ENCODE peak calls at places on chromosomes 16 and 17, in four cellular contexts. S is HepG2, G is SK-N-SH, E is K562. U is an unnamed sample.

GRCh38 chr17:9434502-9435113 is 141.0 kb downstream of the STX8 start:
- DNase-seq in S (no peak), G (no peak), E (no peak), U (no peak)

GRCh38 chr16:11310997-11311561 is 29.9 kb upstream of the PRM1 start:
- DNase-seq in G (no peak), E (no peak), S (no peak), U (no peak)

GRCh38 chr16:1221628-1222552 is 3.2 kb downstream of the TPSG1 start:
- DNase-seq in G (no peak), E (no peak), S (no peak), U (no peak)

GRCh38 chr16:97822-98221 is 19.8 kb downstream of the MPG start:
- DNase-seq in E (no peak), G (no peak), S (no peak), U (no peak)

GRCh38 chr16:1105888-1106620 is 10.0 kb upstream of the C1QTNF8 start:
- DNase-seq in G (peak), E (peak), S (peak), U (peak)

GRCh38 chr17:40071720-40072480 is 9.1 kb downstream of the THRA start:
- DNase-seq in G (peak), S (peak), E (no peak), U (no peak)

GRCh38 chr16:84811529-84811928 is 8.3 kb upstream of the CRISPLD2 start:
- DNase-seq in S (no peak), E (no peak), G (no peak), U (no peak)

GRCh38 chr17:47225911-47226688 is 17.0 kb downstream of the MYL4 start:
- DNase-seq in S (no peak), E (no peak), G (no peak), U (no peak)

GRCh38 chr17:73625975-73626706 is 18.1 kb downstream of the SDK2 start:
- DNase-seq in S (no peak), E (no peak), G (no peak), U (no peak)

GRCh38 chr16:48611329-48612137 is 1.6 kb upstream of the N4BP1 start:
- DNase-seq in S (peak), E (peak), G (no peak), U (peak)

DNA sequence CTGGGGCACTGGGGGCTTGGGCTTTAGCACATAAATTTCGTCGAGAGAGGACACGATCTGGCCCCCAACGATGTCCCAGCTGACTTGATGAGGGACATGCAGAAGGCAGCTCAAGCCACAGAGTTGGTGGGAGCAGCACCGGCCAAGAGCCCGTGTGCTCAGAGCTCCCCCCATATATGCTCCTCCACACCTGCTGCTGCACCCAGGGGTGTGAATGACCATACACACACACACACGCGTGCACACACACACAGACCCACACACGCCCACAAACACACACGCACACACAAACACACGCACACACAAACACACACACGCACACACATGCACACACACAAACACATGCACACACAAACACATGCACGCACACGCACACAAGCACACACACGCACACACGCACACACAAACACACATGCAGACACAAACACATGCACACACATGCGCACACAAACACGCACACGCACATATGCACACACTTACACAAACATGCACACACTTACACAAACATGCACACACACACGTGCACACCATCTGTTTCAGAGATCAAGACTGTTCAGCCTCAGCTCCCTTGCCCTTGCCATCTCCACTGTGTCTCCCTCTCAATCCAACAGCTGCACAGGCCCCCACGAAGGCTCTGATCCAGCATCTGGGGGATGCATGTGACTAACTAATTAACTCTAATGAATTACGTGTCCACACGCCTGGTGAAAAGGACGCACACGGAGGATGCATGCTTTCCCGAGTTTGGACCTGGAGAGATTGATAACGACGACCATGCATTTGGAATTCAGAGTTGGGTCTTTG is 85.6 kb upstream of the TNRC6C start:
- DNase-seq in G (peak), S (no peak), E (no peak), U (no peak)
- TF ChIP-seq FOXJ3 in G (peak), S (no peak), E (no peak), U (no peak)

GRCh38 chr16:46886764-46887523 is 2.8 kb downstream of the GPT2 start:
- DNase-seq in E (no peak), S (no peak), G (no peak), U (no peak)
- TF ChIP-seq FOXJ3 in E (no peak), S (no peak), G (no peak), U (no peak)

DNA sequence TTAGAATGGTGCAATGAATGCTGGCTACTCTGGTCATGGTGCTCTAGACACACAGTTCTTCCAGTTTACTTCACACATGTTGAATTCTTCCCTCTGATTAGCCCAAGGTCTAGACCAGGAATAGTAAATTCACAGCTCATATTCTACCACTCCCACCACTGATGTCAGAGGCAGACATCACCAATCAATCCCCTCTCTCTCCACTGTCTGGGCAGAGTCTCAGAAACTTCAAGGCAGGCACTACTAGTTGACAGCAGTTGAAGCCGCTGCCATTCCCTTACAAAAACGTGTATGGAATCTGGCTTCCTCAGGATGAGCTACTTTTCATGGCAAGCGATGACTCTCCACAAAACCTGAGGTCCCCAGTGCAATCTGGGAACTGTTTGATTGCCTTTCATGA is 89.8 kb downstream of the FOXL1 start:
- DNase-seq in E (peak), S (no peak), G (no peak), U (peak)
- TF ChIP-seq FOXJ3 in E (no peak), S (no peak), G (no peak), U (no peak)

DNA sequence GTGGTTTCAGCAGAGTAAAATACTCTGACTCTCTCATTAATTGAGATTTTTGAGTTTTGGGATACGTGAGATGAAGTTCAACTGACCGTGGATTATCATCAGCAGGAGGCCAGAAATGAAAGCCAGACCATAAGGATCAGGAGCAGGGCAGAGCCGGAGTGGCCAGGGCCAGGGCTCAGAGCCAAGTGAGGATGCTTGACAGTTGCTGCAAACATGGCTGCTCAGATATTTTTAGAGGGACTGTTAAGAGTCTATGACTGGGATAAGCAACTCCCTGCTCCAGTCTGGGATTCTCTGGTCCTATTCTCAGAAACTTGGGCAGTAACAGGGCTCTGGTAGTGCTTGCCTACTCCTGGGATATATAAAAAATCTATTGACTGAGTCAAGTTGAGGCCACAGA is 17.6 kb upstream of the CDH13 start:
- DNase-seq in S (no peak), G (no peak), E (no peak), U (no peak)
- TF ChIP-seq FOXJ3 in S (no peak), G (no peak), E (no peak), U (no peak)

GRCh38 chr17:1222321-1222720 is 42.5 kb upstream of the ABR start:
- DNase-seq in G (no peak), E (no peak), S (no peak), U (no peak)
- TF ChIP-seq FOXJ3 in G (no peak), E (no peak), S (no peak), U (no peak)

GRCh38 chr17:30296499-30297038 is 4.8 kb upstream of the BLMH start:
- DNase-seq in S (no peak), E (peak), G (no peak), U (no peak)

GRCh38 chr17:30292490-30292858 is 730 bp upstream of the BLMH start:
- DNase-seq in S (no peak), G (no peak), E (no peak), U (no peak)

GRCh38 chr17:30290077-30290476 is 1.7 kb downstream of the BLMH start:
- DNase-seq in E (peak), G (no peak), S (no peak), U (no peak)

GRCh38 chr17:30290696-30291570 is 811 bp downstream of the BLMH start:
- DNase-seq in G (peak), S (peak), E (peak), U (peak)

DNA sequence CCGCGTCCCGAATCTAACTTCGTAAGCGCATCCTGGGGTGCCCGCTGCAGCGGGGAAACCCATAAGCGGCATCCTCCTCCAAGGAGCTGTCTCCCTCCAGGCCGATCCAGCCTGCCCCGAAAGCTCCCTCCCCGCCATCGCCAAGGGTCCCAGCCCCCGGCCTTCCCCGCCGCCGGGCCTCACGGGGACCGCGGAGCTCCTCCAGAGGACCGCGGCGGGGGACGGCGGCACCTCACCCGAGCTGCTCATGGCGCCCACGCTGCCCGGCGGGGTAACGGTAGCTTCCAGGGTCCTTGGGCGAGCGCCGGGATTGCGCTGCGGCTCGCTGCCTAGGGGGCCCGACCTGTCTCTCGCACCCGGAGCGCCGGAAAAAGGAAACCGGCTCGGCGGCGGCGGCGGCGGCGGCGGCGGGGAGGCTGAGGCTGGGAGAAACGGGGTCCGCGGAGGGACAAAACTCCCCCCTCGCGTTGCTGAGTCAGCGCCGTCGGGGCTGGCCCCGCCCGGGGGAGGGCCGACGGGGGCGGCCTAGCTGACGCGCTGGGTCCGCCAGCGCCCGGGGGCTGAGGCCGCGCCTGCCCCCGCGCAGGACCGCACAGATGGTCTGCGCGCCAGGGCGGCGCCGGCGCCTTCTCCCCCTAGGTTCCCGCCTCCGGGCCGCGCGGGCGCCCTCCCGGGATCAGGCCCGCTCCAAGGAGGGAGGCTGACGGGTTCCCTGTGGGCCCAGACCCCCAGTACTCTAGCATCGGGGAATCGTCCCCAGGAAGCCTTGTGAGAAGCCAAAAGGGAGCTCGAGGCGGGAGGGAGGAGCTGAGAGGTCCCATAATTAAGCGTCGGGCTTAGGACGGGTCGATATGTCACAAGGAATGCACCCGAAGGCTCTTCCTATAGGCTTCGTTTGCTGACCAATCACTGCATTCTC is at the start of gene BLMH:
- DNase-seq in S (peak), E (peak), G (peak), U (peak)
- TF ChIP-seq FOXJ3 in S (no peak), E (no peak), G (no peak), U (no peak)

U was measured in WTC11.